ENCODE peak calls at places on chromosomes 1 and 21, in seven cellular contexts. H is anterior cingulate cortex, S is hepatic stellate cell, X is iris pigment epithelial cell, B is uterus, P is H9, I is GM13977. E is an unnamed sample.

GRCh38 chr21:42001781-42002180 is 8.4 kb downstream of the ZBTB21 start:
- DNase-seq in H (no peak), S (no peak), X (no peak), B (no peak), P (no peak), I (no peak), E (no peak)

GRCh38 chr1:25661043-25661807 is 44.6 kb downstream of the MAN1C1 start:
- DNase-seq in H (no peak), S (no peak), X (peak), B (no peak), P (peak), I (no peak), E (no peak)

GRCh38 chr1:15107897-15108296 is 45.6 kb upstream of the TMEM51 start:
- DNase-seq in H (no peak), S (no peak), X (no peak), B (no peak), P (no peak), I (no peak), E (no peak)

GRCh38 chr1:77400781-77401180 is 119.0 kb downstream of the AK5 start:
- DNase-seq in H (no peak), S (no peak), X (peak), B (no peak), P (no peak), I (no peak), E (no peak)

GRCh38 chr1:28983509-28984310 is 69.3 kb downstream of the EPB41 start:
- DNase-seq in H (no peak), S (no peak), X (no peak), B (no peak), P (peak), I (no peak), E (peak)

GRCh38 chr1:57424231-57425027 is 569 bp upstream of the DAB1 start:
- DNase-seq in H (peak), S (peak), X (peak), B (no peak), P (peak), I (peak), E (no peak)

GRCh38 chr1:79100385-79100784 is 93.9 kb upstream of the ADGRL4 start:
- DNase-seq in H (no peak), S (no peak), X (peak), B (no peak), P (no peak), I (no peak), E (no peak)

GRCh38 chr1:207959141-207959825 is 48.4 kb upstream of the CD34 start:
- DNase-seq in H (no peak), S (peak), X (peak), B (peak), P (peak), I (peak), E (peak)

GRCh38 chr21:42232176-42232825 is 13.4 kb downstream of the ABCG1 start:
- DNase-seq in H (no peak), S (no peak), X (no peak), B (no peak), P (no peak), I (no peak), E (no peak)

GRCh38 chr21:25831300-25831699 is 96.5 kb downstream of the GABPA start:
- DNase-seq in H (no peak), S (no peak), X (no peak), B (no peak), P (no peak), I (no peak), E (no peak)

GRCh38 chr1:247273013-247273412 is 17.1 kb downstream of the VN1R5 start:
- DNase-seq in H (peak), S (no peak), X (no peak), B (no peak), P (no peak), I (no peak), E (no peak)

GRCh38 chr1:169900567-169900966 is 6.9 kb upstream of the SCYL3 start:
- DNase-seq in H (no peak), S (no peak), X (no peak), B (no peak), P (no peak), I (no peak), E (no peak)

GRCh38 chr1:8818325-8818775 is 910 bp upstream of the RERE start:
- DNase-seq in H (no peak), S (no peak), X (peak), B (peak), P (no peak), I (no peak), E (no peak)

GRCh38 chr1:17665950-17666720 is 89.0 kb upstream of the ACTL8 start:
- DNase-seq in H (no peak), S (no peak), X (peak), B (no peak), P (no peak), I (no peak), E (no peak)

GRCh38 chr21:38221594-38221993 is 35.2 kb upstream of the KCNJ15 start:
- DNase-seq in H (no peak), S (no peak), X (no peak), B (no peak), P (no peak), I (no peak), E (no peak)

GRCh38 chr1:55217226-55217996 is 2.2 kb upstream of the USP24 start:
- DNase-seq in H (no peak), S (no peak), X (no peak), B (no peak), P (no peak), I (no peak), E (no peak)

E was measured in lung.